ENCODE peak calls at places on chromosomes 7 and 10, in six cellular contexts. C, G, Z, B, W and U are unnamed samples.

GRCh38 chr7:44678468-44679179 is 70.0 kb upstream of the ZMIZ2 start:
- DNase-seq in Z (peak), W (no peak), G (no peak), C (no peak), B (no peak), U (peak)

GRCh38 chr7:7653568-7654187 is 13.1 kb downstream of the UMAD1 start:
- DNase-seq in Z (no peak), C (no peak), W (peak), G (peak), B (no peak), U (peak)

GRCh38 chr10:116763440-116763839 is 21.1 kb upstream of the HSPA12A start:
- DNase-seq in C (no peak), W (no peak), G (no peak), B (no peak), Z (no peak), U (no peak)

GRCh38 chr7:157622000-157622399 is 285.2 kb downstream of the DNAJB6 start:
- DNase-seq in G (no peak), C (no peak), W (no peak), B (peak), Z (no peak), U (no peak)

GRCh38 chr10:50788951-50789904 is 49.5 kb downstream of the ASAH2B start:
- DNase-seq in C (no peak), Z (no peak), W (no peak), G (no peak), B (no peak), U (peak)

GRCh38 chr7:79376297-79377025 is 77.0 kb downstream of the MAGI2 start:
- DNase-seq in C (no peak), W (no peak), B (no peak), G (no peak), Z (no peak), U (no peak)

GRCh38 chr10:72083234-72084093 is 4.9 kb downstream of the SPOCK2 start:
- DNase-seq in C (no peak), Z (no peak), B (no peak), W (no peak), G (no peak), U (no peak)

GRCh38 chr10:77907900-77908717 is 18.4 kb downstream of the DLG5 start:
- DNase-seq in W (no peak), B (no peak), G (peak), Z (no peak), C (no peak), U (peak)

GRCh38 chr7:12670071-12670729 is 17.2 kb upstream of the ARL4A start:
- DNase-seq in B (no peak), G (no peak), C (no peak), Z (no peak), W (no peak), U (no peak)

GRCh38 chr7:78472519-78472918 is 673.9 kb downstream of the PHTF2 start:
- DNase-seq in B (no peak), C (no peak), G (no peak), W (no peak), Z (no peak), U (peak)

GRCh38 chr10:120940299-120940900 is 89.2 kb downstream of the WDR11 start:
- DNase-seq in B (no peak), G (no peak), C (peak), Z (no peak), W (no peak), U (no peak)

GRCh38 chr7:143381427-143382125 is 431 bp downstream of the ZYX start:
- DNase-seq in B (peak), G (no peak), Z (peak), W (no peak), C (peak), U (no peak)

GRCh38 chr7:24442170-24442777 is 131.0 kb upstream of the PALS2 start:
- DNase-seq in B (no peak), C (no peak), G (no peak), W (no peak), Z (no peak), U (no peak)

DNA sequence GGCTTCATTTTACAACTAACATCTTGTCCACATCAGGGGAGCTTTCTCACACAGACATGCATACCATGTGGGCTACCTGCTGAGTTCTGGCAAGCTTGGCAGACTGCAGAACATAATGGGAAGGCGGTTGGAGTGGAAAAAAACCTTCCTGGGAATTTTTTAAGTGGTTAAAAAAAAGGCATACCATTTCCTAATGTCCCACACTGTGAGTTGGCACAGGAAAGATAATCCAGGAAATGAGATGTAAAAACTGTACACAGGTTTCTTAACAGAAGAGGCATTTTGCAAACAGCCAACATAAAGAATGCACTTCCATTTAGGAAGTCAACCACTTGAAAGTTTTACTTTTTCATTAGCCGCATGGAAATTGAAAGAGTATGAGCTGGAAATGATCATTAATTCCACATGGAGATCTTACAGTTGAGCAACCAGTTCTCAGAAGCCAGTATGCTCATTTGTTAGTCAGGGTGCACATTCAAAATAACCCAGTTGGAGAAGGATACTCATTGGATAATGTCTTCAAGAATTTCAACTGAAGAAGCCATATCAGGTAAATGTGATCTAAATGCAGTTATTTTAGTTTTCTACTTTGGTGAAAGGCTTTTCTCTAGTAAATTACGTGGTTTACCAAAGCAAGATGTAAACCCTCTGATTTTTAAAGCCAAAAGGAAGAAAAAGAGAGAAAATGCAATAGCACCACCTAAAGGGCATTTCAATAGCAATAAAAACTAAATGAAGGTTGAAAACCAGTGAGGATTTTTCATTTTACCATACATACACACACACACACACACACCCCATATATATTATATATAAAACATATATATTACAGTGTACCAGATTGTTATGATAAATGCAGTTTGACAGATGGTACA is 194.0 kb downstream of the TAX1BP1 start:
- DNase-seq in C (no peak), W (no peak), B (no peak), G (peak), Z (no peak), U (no peak)
- TF ChIP-seq CTCF in C (no peak), W (peak), B (no peak), G (no peak), Z (no peak), U (no peak)

GRCh38 chr7:145643981-145644380 is 472.6 kb upstream of the CNTNAP2 start:
- DNase-seq in G (no peak), C (peak), B (no peak), W (no peak), Z (no peak), U (no peak)
- TF ChIP-seq CTCF in G (no peak), C (no peak), B (no peak), W (no peak), Z (no peak), U (no peak)

GRCh38 chr7:25614415-25614814 is 386.1 kb upstream of the NPVF start:
- DNase-seq in W (no peak), C (no peak), G (no peak), Z (no peak), B (no peak), U (no peak)
- TF ChIP-seq CTCF in W (no peak), C (no peak), G (no peak), Z (no peak), B (no peak), U (no peak)

DNA sequence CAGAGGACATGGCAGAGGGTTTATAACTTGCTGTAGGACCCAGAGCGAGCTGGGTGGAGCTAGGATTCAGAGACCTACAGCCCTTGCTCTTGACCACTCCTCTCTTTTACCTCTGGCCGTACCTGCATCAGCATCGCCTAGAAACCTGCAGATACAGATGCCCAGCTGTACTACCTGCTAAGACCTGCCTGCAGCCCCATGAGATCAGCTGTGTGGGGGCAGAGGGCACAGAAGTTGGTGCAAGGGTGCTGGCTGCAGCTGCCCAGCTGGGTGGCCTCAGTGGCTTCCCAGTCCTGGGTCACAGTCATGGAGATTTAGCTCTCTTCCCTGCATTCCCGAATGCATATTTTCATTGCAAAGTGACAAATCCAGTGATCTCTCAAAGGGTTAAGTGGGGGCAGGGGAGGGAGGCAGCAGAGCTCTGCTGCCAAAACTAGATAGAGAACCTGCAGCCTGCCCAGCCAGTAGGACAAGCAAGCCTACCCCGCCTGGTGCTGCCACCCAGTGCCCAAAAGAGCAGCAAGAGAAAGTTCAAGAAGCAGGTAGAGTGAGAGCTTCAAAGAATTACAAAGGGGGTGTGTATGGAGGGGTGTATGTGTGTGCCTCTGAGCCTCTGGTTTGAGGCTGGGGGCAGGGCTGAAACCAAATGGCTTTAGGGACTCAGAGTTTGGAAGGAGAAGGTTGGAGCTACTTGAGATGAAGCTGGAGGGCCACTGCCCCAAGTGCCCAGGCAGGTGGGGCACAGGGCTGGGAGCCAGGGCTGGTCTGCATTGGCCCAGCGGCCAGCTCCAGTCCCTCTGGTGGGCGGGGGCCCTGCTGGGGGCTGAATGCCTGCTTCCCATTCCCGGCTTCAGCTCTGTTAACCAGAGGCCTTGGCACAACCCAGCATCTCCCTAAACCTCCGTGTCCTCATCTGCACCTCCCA is 6.8 kb downstream of the FAM241B start:
- DNase-seq in G (peak), C (no peak), B (peak), Z (no peak), W (no peak), U (peak)
- TF ChIP-seq CTCF in G (no peak), C (no peak), B (peak), Z (no peak), W (no peak), U (peak)

DNA sequence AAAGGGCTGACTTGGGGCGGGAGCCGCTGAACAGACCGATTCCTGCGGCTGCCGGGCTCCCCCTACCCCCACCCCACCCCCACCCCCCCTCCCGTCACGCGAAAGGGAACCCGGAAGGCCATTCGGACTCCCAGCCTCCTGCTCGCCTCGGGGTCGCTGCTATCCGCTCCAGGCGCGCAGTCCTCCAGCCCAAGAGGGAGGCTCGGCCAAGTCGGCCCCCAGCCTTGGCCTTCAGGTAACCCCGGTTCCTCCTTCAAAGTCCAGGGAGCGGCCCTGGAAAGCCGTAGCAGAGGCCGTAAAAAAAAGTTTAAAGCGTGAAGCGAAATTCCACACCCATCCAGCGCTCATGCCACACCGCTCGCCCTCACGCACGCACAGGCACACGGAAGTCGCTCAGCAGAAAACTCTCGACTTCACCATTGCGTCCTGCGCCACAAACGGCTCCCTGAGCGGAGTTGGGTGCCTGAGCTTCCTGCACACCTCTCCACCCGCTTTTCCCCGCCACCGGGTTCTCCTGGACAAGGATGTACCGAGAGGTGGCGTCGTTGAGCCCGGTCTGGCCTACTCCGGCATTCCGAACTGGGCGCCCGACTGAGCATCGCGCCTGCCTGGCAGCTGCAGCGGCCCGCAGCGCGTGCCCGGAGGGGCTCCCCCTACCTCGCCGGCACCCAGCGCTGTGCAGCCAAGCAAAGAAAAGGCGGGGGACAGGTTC is 1.4 kb downstream of the SORCS3 start:
- DNase-seq in B (no peak), G (peak), W (peak), C (peak), Z (no peak), U (peak)
- TF ChIP-seq CTCF in B (no peak), G (peak), W (no peak), C (no peak), Z (no peak), U (peak)

GRCh38 chr7:111920329-111920728 is 285.9 kb downstream of the DOCK4 start:
- DNase-seq in B (no peak), Z (no peak), G (no peak), W (no peak), C (no peak), U (no peak)
- TF ChIP-seq CTCF in B (no peak), Z (no peak), G (no peak), W (no peak), C (no peak), U (no peak)

GRCh38 chr7:134905375-134905774 is 80.9 kb upstream of the AGBL3 start:
- DNase-seq in C (no peak), B (no peak), G (no peak), Z (peak), W (no peak), U (peak)
- TF ChIP-seq CTCF in C (no peak), B (peak), G (no peak), Z (no peak), W (no peak), U (no peak)